ENCODE peak calls at places on chromosomes 7 and 10, in eight cellular contexts. H is astrocyte of the cerebellum, E is fibroblast of pulmonary artery, K is fibroblast of lung, I is H9, R is GM12865, S is cardiac fibroblast, F is GM13977. L is an unnamed sample.

GRCh38 chr10:51368943-51369342 is 294.7 kb downstream of the PRKG1 start:
- DNase-seq in H (no peak), E (no peak), K (no peak), I (no peak), R (peak; percentile 15), S (no peak), F (no peak), L (no peak)

GRCh38 chr10:96666738-96667137 is 53.6 kb downstream of the PIK3AP1 start:
- DNase-seq in H (no peak), E (no peak), K (no peak), I (no peak), R (peak; percentile 37), S (no peak), F (no peak), L (no peak)

GRCh38 chr10:184911-185310 is 49.7 kb downstream of the ZMYND11 start:
- DNase-seq in H (peak; percentile 26), E (no peak), K (peak; percentile 33), I (no peak), R (no peak), S (peak; percentile 57), F (no peak), L (peak; percentile 46)

GRCh38 chr10:2222631-2223030 is 485.3 kb upstream of the ADARB2 start:
- DNase-seq in H (no peak), E (no peak), K (no peak), I (no peak), R (no peak), S (no peak), F (no peak), L (no peak)

GRCh38 chr7:45068236-45069023 is 20.3 kb downstream of the NACAD start:
- DNase-seq in H (no peak), E (no peak), K (no peak), I (no peak), R (no peak), S (no peak), F (no peak), L (no peak)

GRCh38 chr7:94367940-94368339 is 26.8 kb upstream of the COL1A2 start:
- DNase-seq in H (peak; percentile 82), E (peak; percentile 62), K (peak; percentile 75), I (no peak), R (no peak), S (peak; percentile 80), F (no peak), L (peak; percentile 76)

GRCh38 chr10:122170802-122171201 is 100.3 kb upstream of the BTBD16 start:
- DNase-seq in H (no peak), E (no peak), K (no peak), I (no peak), R (no peak), S (no peak), F (no peak), L (no peak)

GRCh38 chr7:42117201-42117600 is 119.8 kb downstream of the GLI3 start:
- DNase-seq in H (no peak), E (no peak), K (no peak), I (no peak), R (no peak), S (no peak), F (no peak), L (no peak)

GRCh38 chr7:861222-861621 is 15.1 kb upstream of the GET4 start:
- DNase-seq in H (no peak), E (no peak), K (no peak), I (no peak), R (no peak), S (no peak), F (no peak), L (no peak)

GRCh38 chr10:35896011-35896410 is 253.9 kb upstream of the FZD8 start:
- DNase-seq in H (peak; percentile 16), E (peak; percentile 63), K (peak; percentile 77), I (no peak), R (no peak), S (peak; percentile 81), F (no peak), L (peak; percentile 73)

GRCh38 chr10:113133497-113133896 is 183.4 kb downstream of the TCF7L2 start:
- DNase-seq in H (no peak), E (peak; percentile 65), K (peak; percentile 61), I (no peak), R (no peak), S (peak; percentile 48), F (no peak), L (peak; percentile 63)

GRCh38 chr7:106069471-106070200 is 42.5 kb downstream of the SYPL1 start:
- DNase-seq in H (no peak), E (no peak), K (no peak), I (no peak), R (peak; percentile 61), S (no peak), F (no peak), L (no peak)

GRCh38 chr7:568031-568680 is 48.5 kb upstream of the PDGFA start:
- DNase-seq in H (no peak), E (no peak), K (no peak), I (no peak), R (no peak), S (peak; percentile 29), F (no peak), L (no peak)

GRCh38 chr7:69309601-69310000 is 288.7 kb upstream of the AUTS2 start:
- DNase-seq in H (no peak), E (no peak), K (no peak), I (no peak), R (no peak), S (no peak), F (no peak), L (peak; percentile 17)

GRCh38 chr10:113709221-113709838 is 29.6 kb downstream of the CASP7 start:
- DNase-seq in H (peak; percentile 68), E (peak; percentile 64), K (peak; percentile 74), I (no peak), R (no peak), S (peak; percentile 78), F (no peak), L (peak; percentile 70)

GRCh38 chr7:102916426-102916825 is 3.6 kb downstream of the LRRC17 start:
- DNase-seq in H (peak; percentile 49), E (peak; percentile 79), K (peak; percentile 88), I (no peak), R (no peak), S (peak; percentile 91), F (no peak), L (peak; percentile 92)

GRCh38 chr7:102918865-102919264 is 6.1 kb downstream of the LRRC17 start:
- DNase-seq in H (no peak), E (peak; percentile 37), K (no peak), I (no peak), R (no peak), S (peak; percentile 32), F (no peak), L (peak; percentile 36)

GRCh38 chr7:102916881-102917280 is 4.1 kb downstream of the LRRC17 start:
- DNase-seq in H (no peak), E (peak; percentile 41), K (peak; percentile 52), I (no peak), R (no peak), S (peak; percentile 68), F (no peak), L (peak; percentile 41)

GRCh38 chr7:102914585-102914984 is 1.8 kb downstream of the LRRC17 start:
- DNase-seq in H (no peak), E (peak; percentile 92), K (peak; percentile 92), I (peak; percentile 62), R (no peak), S (peak; percentile 97), F (no peak), L (peak; percentile 91)

GRCh38 chr7:102917436-102918353 is 4.9 kb downstream of the LRRC17 start:
- DNase-seq in H (no peak), E (peak; percentile 30), K (no peak), I (no peak), R (no peak), S (no peak), F (no peak), L (no peak)
- TF ChIP-seq CTCF in H (no peak), E (no peak), K (no peak), I (no peak), R (no peak), S (no peak), F (no peak), L (no peak)

DNA sequence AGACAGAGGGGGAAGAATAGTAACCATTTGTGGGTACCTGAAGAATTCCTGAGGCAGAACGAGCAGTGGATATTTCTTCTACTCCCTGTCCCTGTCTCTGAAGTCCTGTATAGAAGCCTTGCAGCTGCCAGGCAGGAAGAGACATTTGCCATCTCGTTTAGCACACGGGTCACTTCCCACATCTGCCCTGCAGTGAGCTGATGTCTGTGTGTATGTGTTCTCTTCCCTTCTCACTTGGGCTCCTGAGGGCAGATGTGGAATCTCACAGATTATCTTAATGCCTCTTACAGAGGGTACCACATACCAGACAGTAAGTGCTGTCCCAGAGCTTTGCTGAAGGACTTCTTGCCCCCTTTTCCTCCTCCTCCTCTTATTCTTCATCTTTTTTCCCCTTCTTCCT is 14.1 kb upstream of the TRPV6 start:
- DNase-seq in H (no peak), E (no peak), K (no peak), I (no peak), R (no peak), S (no peak), F (no peak), L (no peak)
- TF ChIP-seq CTCF in H (no peak), E (no peak), K (no peak), I (no peak), R (no peak), S (no peak), F (no peak), L (no peak)

GRCh38 chr7:47988496-47989386 is 9.3 kb upstream of the HUS1 start:
- DNase-seq in H (no peak), E (peak; percentile 22), K (no peak), I (peak; percentile 35), R (peak; percentile 26), S (peak; percentile 22), F (no peak), L (no peak)
- TF ChIP-seq CTCF in H (peak; percentile 61), E (peak; percentile 62), K (peak; percentile 38), I (peak; percentile 67), R (peak; percentile 52), S (peak; percentile 59), F (peak; percentile 29), L (peak; percentile 51)

GRCh38 chr7:150381785-150382122 is 2.6 kb downstream of the ZNF775 start:
- DNase-seq in H (no peak), E (no peak), K (no peak), I (no peak), R (no peak), S (no peak), F (no peak), L (no peak)

GRCh38 chr7:150383710-150384397 is 4.7 kb downstream of the ZNF775 start:
- DNase-seq in H (no peak), E (no peak), K (no peak), I (peak; percentile 99), R (no peak), S (no peak), F (no peak), L (no peak)

GRCh38 chr7:150381096-150381495 is 2.0 kb downstream of the ZNF775 start:
- DNase-seq in H (no peak), E (no peak), K (no peak), I (no peak), R (no peak), S (no peak), F (no peak), L (no peak)

GRCh38 chr7:150382844-150383225 is 3.7 kb downstream of the ZNF775 start:
- DNase-seq in H (no peak), E (no peak), K (no peak), I (no peak), R (peak; percentile 54), S (no peak), F (no peak), L (peak; percentile 29)

GRCh38 chr7:150382123-150382843 is 3.2 kb downstream of the ZNF775 start:
- DNase-seq in H (no peak), E (no peak), K (no peak), I (no peak), R (no peak), S (no peak), F (no peak), L (no peak)
- TF ChIP-seq CTCF in H (no peak), E (no peak), K (no peak), I (no peak), R (no peak), S (no peak), F (no peak), L (no peak)

L was measured in fibroblast of mammary gland.